ENCODE peak calls at places on chromosomes 13 and 19, in six cellular contexts. J, U, E, C, S and T are unnamed samples.

GRCh38 chr19:55137915-55138314 is 11.1 kb downstream of the TNNT1 start:
- DNase-seq in J (no peak), U (no peak), E (no peak), C (no peak), S (no peak), T (no peak)

GRCh38 chr19:56639217-56639616 is 3.7 kb upstream of the SMIM17 start:
- DNase-seq in J (peak), U (no peak), E (peak), C (no peak), S (no peak), T (peak)

GRCh38 chr19:7552781-7553180 is 17.3 kb downstream of the PNPLA6 start:
- DNase-seq in J (no peak), U (no peak), E (no peak), C (no peak), S (no peak), T (no peak)

GRCh38 chr19:13430790-13431582 is 75.3 kb downstream of the CACNA1A start:
- DNase-seq in J (peak), U (no peak), E (peak), C (peak), S (peak), T (peak)

GRCh38 chr19:46218160-46218559 is 11.4 kb upstream of the IGFL1 start:
- DNase-seq in J (peak), U (no peak), E (no peak), C (no peak), S (no peak), T (no peak)

GRCh38 chr19:17620696-17621095 is 65.2 kb downstream of the COLGALT1 start:
- DNase-seq in J (no peak), U (no peak), E (no peak), C (no peak), S (no peak), T (no peak)

GRCh38 chr19:57406516-57407123 is 4.3 kb upstream of the ZNF17 start:
- DNase-seq in J (peak), U (peak), E (peak), C (no peak), S (peak), T (peak)

GRCh38 chr19:43439183-43440063 is 24.7 kb downstream of the TEX101 start:
- DNase-seq in J (peak), U (no peak), E (peak), C (no peak), S (no peak), T (no peak)

GRCh38 chr13:76764429-76764828 is 121.8 kb downstream of the KCTD12 start:
- DNase-seq in J (peak), U (peak), E (no peak), C (no peak), S (no peak), T (peak)

GRCh38 chr19:55080121-55080914 is 4.6 kb downstream of the EPS8L1 start:
- DNase-seq in J (peak), U (peak), E (no peak), C (no peak), S (peak), T (peak)

GRCh38 chr19:18280247-18281081 is 958 bp downstream of the JUND start:
- DNase-seq in J (peak), U (peak), E (peak), C (peak), S (peak), T (peak)

GRCh38 chr13:69903081-69903480 is 204.5 kb upstream of the ATXN8OS start:
- DNase-seq in J (no peak), U (no peak), E (no peak), C (no peak), S (no peak), T (no peak)

GRCh38 chr19:40590464-40591265 is 10.5 kb upstream of the LTBP4 start:
- DNase-seq in J (no peak), U (no peak), E (no peak), C (no peak), S (no peak), T (peak)

GRCh38 chr13:20489185-20489820 is 36.4 kb downstream of the CRYL1 start:
- DNase-seq in J (peak), U (no peak), E (no peak), C (peak), S (peak), T (no peak)

GRCh38 chr19:36449059-36449670 is 30.7 kb upstream of the ZFP82 start:
- DNase-seq in J (no peak), U (no peak), E (no peak), C (no peak), S (no peak), T (no peak)

GRCh38 chr13:23081246-23081645 is 99.5 kb upstream of the SGCG start:
- DNase-seq in J (peak), U (no peak), E (no peak), C (no peak), S (no peak), T (no peak)

GRCh38 chr13:51733656-51734334 is 70.2 kb downstream of the DHRS12 start:
- DNase-seq in J (no peak), U (no peak), E (no peak), C (no peak), S (no peak), T (no peak)

GRCh38 chr13:113349491-113349890 is 14.4 kb downstream of the GRTP1 start:
- DNase-seq in J (no peak), U (no peak), E (no peak), C (no peak), S (no peak), T (peak)

GRCh38 chr19:45331411-45331810 is 8.7 kb upstream of the CKM start:
- DNase-seq in J (no peak), U (no peak), E (no peak), C (no peak), S (no peak), T (no peak)

GRCh38 chr13:34758628-34759027 is 183.4 kb upstream of the NBEA start:
- DNase-seq in J (no peak), U (no peak), E (no peak), C (no peak), S (no peak), T (no peak)

GRCh38 chr13:94712812-94713555 is 639 bp upstream of the SOX21 start:
- DNase-seq in J (peak), U (no peak), E (no peak), C (peak), S (no peak), T (no peak)

GRCh38 chr13:74142257-74142656 is 8.1 kb upstream of the KLF12 start:
- DNase-seq in J (no peak), U (no peak), E (no peak), C (no peak), S (no peak), T (no peak)

GRCh38 chr13:114286808-114287207 is 5.4 kb downstream of the UPF3A start:
- DNase-seq in J (no peak), U (no peak), E (no peak), C (no peak), S (no peak), T (no peak)

GRCh38 chr13:60511637-60512036 is 114.6 kb downstream of the TDRD3 start:
- DNase-seq in J (no peak), U (no peak), E (no peak), C (no peak), S (no peak), T (no peak)

GRCh38 chr19:14166448-14166847 is 30.1 kb upstream of the ASF1B start:
- DNase-seq in J (no peak), U (no peak), E (no peak), C (no peak), S (no peak), T (no peak)

GRCh38 chr19:3338541-3339181 is 27.7 kb upstream of the NFIC start:
- DNase-seq in J (no peak), U (peak), E (peak), C (no peak), S (no peak), T (no peak)

GRCh38 chr19:30552593-30552992 is 180.4 kb downstream of the ZNF536 start:
- DNase-seq in J (no peak), U (no peak), E (no peak), C (no peak), S (no peak), T (no peak)

GRCh38 chr13:23705578-23705977 is 135.4 kb downstream of the TNFRSF19 start:
- DNase-seq in J (peak), U (no peak), E (no peak), C (no peak), S (no peak), T (no peak)

GRCh38 chr19:54395685-54396084 is 19.6 kb upstream of the TTYH1 start:
- DNase-seq in J (no peak), U (no peak), E (no peak), C (no peak), S (no peak), T (no peak)

GRCh38 chr19:36120092-36120983 is 5.1 kb downstream of the TBCB start:
- DNase-seq in J (no peak), U (no peak), E (no peak), C (no peak), S (no peak), T (no peak)

GRCh38 chr13:33775339-33776108 is 42.4 kb upstream of the RFC3 start:
- DNase-seq in J (no peak), U (no peak), E (no peak), C (no peak), S (no peak), T (no peak)

GRCh38 chr13:40070357-40070756 is 414.9 kb downstream of the COG6 start:
- DNase-seq in J (no peak), U (no peak), E (no peak), C (no peak), S (no peak), T (no peak)